ENCODE peak calls at places on chromosomes 4 and X, in four cellular contexts. One of them, this sample, is unnamed.
A peak's percentile ranks its signal among the peaks of the same experiment; 100 is the strongest.

GRCh38 chr4:150236626-150237025 is 158.4 kb downstream of the DCLK2 start:
- DNase-seq in OCI-LY7: no peak
- DNase-seq in fibroblast of the aortic adventitia: peak; percentile 42
- DNase-seq in AG04449: no peak
- DNase-seq in this sample: no peak

GRCh38 chrX:71111141-71111843 is at the start of gene IL2RG:
- DNase-seq in OCI-LY7: peak; percentile 84
- DNase-seq in fibroblast of the aortic adventitia: no peak
- DNase-seq in AG04449: no peak
- DNase-seq in this sample: no peak

GRCh38 chr4:42412251-42412650 is 15.0 kb downstream of the SHISA3 start:
- DNase-seq in OCI-LY7: no peak
- DNase-seq in fibroblast of the aortic adventitia: peak; percentile 98
- DNase-seq in AG04449: peak; percentile 21
- DNase-seq in this sample: peak; percentile 46

GRCh38 chr4:141807073-141807472 is 170.7 kb downstream of the IL15 start:
- DNase-seq in OCI-LY7: no peak
- DNase-seq in fibroblast of the aortic adventitia: peak; percentile 47
- DNase-seq in AG04449: no peak
- DNase-seq in this sample: peak; percentile 40

GRCh38 chr4:155855897-155856296 is 10.2 kb downstream of the ASIC5 start:
- DNase-seq in OCI-LY7: no peak
- DNase-seq in fibroblast of the aortic adventitia: no peak
- DNase-seq in AG04449: no peak
- DNase-seq in this sample: no peak

GRCh38 chr4:87934973-87935372 is 40.5 kb upstream of the SPP1 start:
- DNase-seq in OCI-LY7: no peak
- DNase-seq in fibroblast of the aortic adventitia: no peak
- DNase-seq in AG04449: no peak
- DNase-seq in this sample: no peak

GRCh38 chrX:150543230-150544155 is 24.9 kb upstream of the MTM1 start:
- DNase-seq in OCI-LY7: no peak
- DNase-seq in fibroblast of the aortic adventitia: no peak
- DNase-seq in AG04449: no peak
- DNase-seq in this sample: no peak

GRCh38 chr4:40327340-40327739 is 7.8 kb upstream of the CHRNA9 start:
- DNase-seq in OCI-LY7: no peak
- DNase-seq in fibroblast of the aortic adventitia: no peak
- DNase-seq in AG04449: no peak
- DNase-seq in this sample: no peak

GRCh38 chr4:89998350-89999098 is 103.9 kb downstream of the MMRN1 start:
- DNase-seq in OCI-LY7: no peak
- DNase-seq in fibroblast of the aortic adventitia: no peak
- DNase-seq in AG04449: no peak
- DNase-seq in this sample: no peak

GRCh38 chrX:42097491-42097890 is 174.1 kb upstream of the CASK start:
- DNase-seq in OCI-LY7: no peak
- DNase-seq in fibroblast of the aortic adventitia: no peak
- DNase-seq in AG04449: no peak
- DNase-seq in this sample: no peak

GRCh38 chrX:56783450-56783831 is 54.4 kb downstream of the NBDY start:
- DNase-seq in OCI-LY7: no peak
- DNase-seq in fibroblast of the aortic adventitia: peak; percentile 89
- DNase-seq in AG04449: no peak
- DNase-seq in this sample: no peak

GRCh38 chrX:19658030-19658429 is 142.7 kb upstream of the MAP3K15 start:
- DNase-seq in OCI-LY7: no peak
- DNase-seq in fibroblast of the aortic adventitia: no peak
- DNase-seq in AG04449: no peak
- DNase-seq in this sample: no peak

GRCh38 chr4:176306837-176307590 is 12.8 kb upstream of the SPCS3 start:
- DNase-seq in OCI-LY7: no peak
- DNase-seq in fibroblast of the aortic adventitia: no peak
- DNase-seq in AG04449: no peak
- DNase-seq in this sample: no peak

GRCh38 chr4:1216869-1217294 is 32.0 kb downstream of the CTBP1 start:
- DNase-seq in OCI-LY7: peak; percentile 81
- DNase-seq in fibroblast of the aortic adventitia: no peak
- DNase-seq in AG04449: no peak
- DNase-seq in this sample: no peak

GRCh38 chr4:88178633-88179231 is 20.3 kb upstream of the ABCG2 start:
- DNase-seq in OCI-LY7: no peak
- DNase-seq in fibroblast of the aortic adventitia: no peak
- DNase-seq in AG04449: no peak
- DNase-seq in this sample: no peak

GRCh38 chr4:25926473-25926872 is 12.5 kb downstream of the SMIM20 start:
- DNase-seq in OCI-LY7: peak; percentile 75
- DNase-seq in fibroblast of the aortic adventitia: no peak
- DNase-seq in AG04449: no peak
- DNase-seq in this sample: no peak

GRCh38 chr4:109199585-109199984 is 102.9 kb downstream of the COL25A1 start:
- DNase-seq in OCI-LY7: no peak
- DNase-seq in fibroblast of the aortic adventitia: no peak
- DNase-seq in AG04449: no peak
- DNase-seq in this sample: no peak

DNA sequence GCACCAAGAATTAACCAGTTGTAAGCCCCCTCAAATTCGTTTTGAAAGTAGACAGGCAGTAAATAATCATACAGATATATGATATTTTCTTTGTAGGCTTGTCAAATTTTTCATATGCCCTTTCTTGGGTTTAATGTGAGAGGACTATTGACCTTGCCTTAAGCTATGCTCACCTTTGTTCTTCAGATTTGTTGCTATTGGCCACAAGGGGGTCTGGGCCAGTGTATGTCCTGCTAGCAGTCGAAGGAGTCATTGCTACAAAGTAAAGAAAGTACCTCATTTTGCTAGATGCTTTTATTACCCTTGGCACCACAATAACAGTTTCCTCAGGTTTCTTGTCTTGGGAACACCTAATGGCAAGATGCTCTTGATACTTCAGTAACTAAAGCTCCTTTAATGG is 51.7 kb downstream of the IGSF1 start:
- DNase-seq in OCI-LY7: no peak
- DNase-seq in fibroblast of the aortic adventitia: no peak
- DNase-seq in AG04449: no peak
- DNase-seq in this sample: no peak
- TF ChIP-seq CTCF in OCI-LY7: no peak
- TF ChIP-seq CTCF in fibroblast of the aortic adventitia: no peak
- TF ChIP-seq CTCF in AG04449: no peak
- TF ChIP-seq CTCF in this sample: no peak

GRCh38 chr4:5365071-5366008 is 314.1 kb downstream of the STK32B start:
- DNase-seq in OCI-LY7: no peak
- DNase-seq in fibroblast of the aortic adventitia: peak; percentile 36
- DNase-seq in AG04449: peak; percentile 89
- DNase-seq in this sample: peak; percentile 2
- H3K4me3 ChIP-seq in OCI-LY7: no peak overlapping the region
- H3K4me3 ChIP-seq in fibroblast of the aortic adventitia: no peak overlapping the region
- H3K4me3 ChIP-seq in AG04449: no peak overlapping the region
- H3K4me3 ChIP-seq in this sample: no peak overlapping the region

DNA sequence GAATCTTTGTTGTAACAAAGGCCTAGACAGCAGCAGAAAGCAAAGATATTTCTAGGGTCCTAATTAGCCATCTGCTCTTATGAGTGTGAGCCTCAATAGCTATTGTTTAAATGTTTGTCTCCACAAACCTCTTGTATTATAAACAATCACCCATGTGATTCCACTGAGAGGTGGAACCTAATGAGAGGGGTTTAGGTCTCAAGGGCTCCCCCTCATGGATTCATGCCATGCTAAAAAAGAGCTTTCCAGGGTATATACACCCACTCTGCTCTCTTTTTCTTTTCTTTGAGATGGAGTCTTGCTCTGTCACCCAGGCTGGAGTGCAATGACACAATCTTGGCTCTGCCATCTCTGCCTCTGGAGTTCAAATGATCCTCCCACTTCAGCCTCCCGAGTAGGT is 42.1 kb downstream of the TRIM61 start:
- DNase-seq in OCI-LY7: peak; percentile 36
- DNase-seq in fibroblast of the aortic adventitia: no peak
- DNase-seq in AG04449: no peak
- DNase-seq in this sample: no peak
- TF ChIP-seq CTCF in OCI-LY7: peak; percentile 72
- TF ChIP-seq CTCF in fibroblast of the aortic adventitia: no peak
- TF ChIP-seq CTCF in AG04449: no peak
- TF ChIP-seq CTCF in this sample: no peak

DNA sequence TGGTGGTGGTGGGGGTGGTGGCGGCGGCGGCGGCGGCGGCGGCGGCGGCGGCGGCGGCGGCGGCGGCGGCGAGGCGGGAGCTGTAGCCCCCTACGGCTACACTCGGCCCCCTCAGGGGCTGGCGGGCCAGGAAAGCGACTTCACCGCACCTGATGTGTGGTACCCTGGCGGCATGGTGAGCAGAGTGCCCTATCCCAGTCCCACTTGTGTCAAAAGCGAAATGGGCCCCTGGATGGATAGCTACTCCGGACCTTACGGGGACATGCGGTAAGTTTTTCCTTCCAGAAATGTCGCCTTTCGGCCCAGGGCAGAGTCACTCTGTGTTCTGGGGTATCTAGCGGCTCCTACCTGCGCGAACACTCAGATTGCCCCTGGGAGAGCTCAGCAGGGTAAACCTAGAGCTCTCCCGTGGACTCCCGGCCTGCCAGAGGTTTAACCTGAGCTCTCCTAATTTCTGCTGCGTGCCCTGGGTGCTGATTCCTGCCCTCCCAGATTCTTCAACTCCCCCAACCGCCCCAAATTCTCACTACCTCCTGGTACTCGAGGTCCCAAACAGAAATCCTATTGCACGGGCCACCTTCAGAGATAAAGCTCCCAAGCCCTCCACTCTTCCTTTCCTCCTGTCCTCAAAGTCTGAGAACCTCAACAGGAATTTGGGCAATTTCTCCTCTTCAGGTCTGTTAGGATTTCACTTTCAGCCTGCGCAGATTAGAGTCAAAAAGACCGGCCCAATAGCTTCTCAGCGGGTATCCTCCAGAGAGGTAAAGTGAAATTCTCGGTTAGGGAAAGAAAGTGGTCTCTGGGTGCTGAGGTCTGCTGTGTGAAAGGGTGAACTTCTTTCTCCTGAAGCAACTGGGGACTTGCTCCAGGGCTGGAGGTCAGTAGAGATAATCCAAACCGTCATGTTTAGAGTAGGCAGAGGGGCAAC is 2.9 kb downstream of the AR start:
- DNase-seq in OCI-LY7: no peak
- DNase-seq in fibroblast of the aortic adventitia: peak; percentile 22
- DNase-seq in AG04449: no peak
- DNase-seq in this sample: peak; percentile 26
- H3K4me3 ChIP-seq in OCI-LY7: no peak overlapping the region
- H3K4me3 ChIP-seq in fibroblast of the aortic adventitia: peak overlapping the region; percentile 74
- H3K4me3 ChIP-seq in AG04449: peak overlapping the region; percentile 59
- H3K4me3 ChIP-seq in this sample: peak overlapping the region; percentile 78

GRCh38 chr4:154779362-154779947 is 1.6 kb upstream of the RBM46 start:
- DNase-seq in OCI-LY7: peak; percentile 1
- DNase-seq in fibroblast of the aortic adventitia: peak; percentile 73
- DNase-seq in AG04449: no peak
- DNase-seq in this sample: peak; percentile 5
- TF ChIP-seq CTCF in OCI-LY7: peak; percentile 66
- TF ChIP-seq CTCF in fibroblast of the aortic adventitia: peak; percentile 76
- TF ChIP-seq CTCF in AG04449: peak; percentile 39
- TF ChIP-seq CTCF in this sample: peak; percentile 58

GRCh38 chr4:38760915-38761314 is 21.9 kb downstream of the TLR10 start:
- DNase-seq in OCI-LY7: peak; percentile 83
- DNase-seq in fibroblast of the aortic adventitia: no peak
- DNase-seq in AG04449: no peak
- DNase-seq in this sample: no peak

GRCh38 chr4:38757945-38758344 is 24.8 kb downstream of the TLR10 start:
- DNase-seq in OCI-LY7: peak; percentile 67
- DNase-seq in fibroblast of the aortic adventitia: no peak
- DNase-seq in AG04449: no peak
- DNase-seq in this sample: no peak

GRCh38 chr4:38759077-38759789 is 23.6 kb downstream of the TLR10 start:
- DNase-seq in OCI-LY7: peak; percentile 83
- DNase-seq in fibroblast of the aortic adventitia: peak; percentile 79
- DNase-seq in AG04449: no peak
- DNase-seq in this sample: peak; percentile 90

GRCh38 chr4:38762560-38762959 is 20.2 kb downstream of the TLR10 start:
- DNase-seq in OCI-LY7: peak; percentile 92
- DNase-seq in fibroblast of the aortic adventitia: no peak
- DNase-seq in AG04449: no peak
- DNase-seq in this sample: no peak

GRCh38 chr4:38759790-38760122 is 23.0 kb downstream of the TLR10 start:
- DNase-seq in OCI-LY7: no peak
- DNase-seq in fibroblast of the aortic adventitia: no peak
- DNase-seq in AG04449: no peak
- DNase-seq in this sample: no peak
- H3K4me3 ChIP-seq in OCI-LY7: peak overlapping the region; percentile 55
- H3K4me3 ChIP-seq in fibroblast of the aortic adventitia: no peak overlapping the region
- H3K4me3 ChIP-seq in AG04449: no peak overlapping the region
- H3K4me3 ChIP-seq in this sample: no peak overlapping the region

DNA sequence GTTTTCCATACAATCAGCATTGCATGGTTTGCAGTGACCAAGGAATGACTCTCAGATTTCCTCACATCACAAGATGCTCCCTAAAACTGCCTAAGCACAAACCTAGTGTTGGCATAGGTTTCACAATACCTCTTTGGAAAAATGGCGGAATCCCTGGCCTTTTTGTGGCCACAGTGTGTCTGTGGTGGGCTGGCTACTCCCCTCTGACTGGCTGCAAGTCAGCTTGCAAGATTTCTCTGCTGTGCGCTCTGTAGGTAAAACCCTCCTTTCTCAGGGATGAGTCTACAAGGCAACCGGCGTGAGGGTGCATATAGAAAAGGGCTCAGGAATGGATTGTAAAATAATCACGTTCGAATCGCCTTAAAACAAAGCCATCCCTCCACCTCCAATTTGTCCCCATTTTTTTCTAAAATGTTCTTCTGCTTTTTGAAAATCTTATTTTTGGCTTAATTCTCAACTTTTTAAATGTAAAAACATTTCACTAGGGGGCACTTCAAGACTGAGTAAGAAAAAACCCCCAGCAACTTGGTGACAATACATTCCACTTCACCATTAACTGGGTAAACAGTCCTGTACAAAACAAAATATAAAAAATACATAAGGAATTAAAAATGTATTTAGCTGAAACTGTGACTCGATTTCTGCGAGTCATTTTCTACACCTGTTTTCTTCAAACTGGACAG is 235.6 kb downstream of the STIM2 start:
- DNase-seq in OCI-LY7: no peak
- DNase-seq in fibroblast of the aortic adventitia: peak; percentile 7
- DNase-seq in AG04449: no peak
- DNase-seq in this sample: peak; percentile 20
- TF ChIP-seq CTCF in OCI-LY7: peak; percentile 51
- TF ChIP-seq CTCF in fibroblast of the aortic adventitia: no peak
- TF ChIP-seq CTCF in AG04449: no peak
- TF ChIP-seq CTCF in this sample: no peak

GRCh38 chrX:45404206-45404605 is 203.5 kb upstream of the DIPK2B start:
- DNase-seq in OCI-LY7: no peak
- DNase-seq in fibroblast of the aortic adventitia: no peak
- DNase-seq in AG04449: no peak
- DNase-seq in this sample: no peak

GRCh38 chrX:45401923-45402322 is 201.2 kb upstream of the DIPK2B start:
- DNase-seq in OCI-LY7: no peak
- DNase-seq in fibroblast of the aortic adventitia: no peak
- DNase-seq in AG04449: no peak
- DNase-seq in this sample: no peak

GRCh38 chrX:45400380-45400779 is 199.7 kb upstream of the DIPK2B start:
- DNase-seq in OCI-LY7: no peak
- DNase-seq in fibroblast of the aortic adventitia: peak; percentile 78
- DNase-seq in AG04449: no peak
- DNase-seq in this sample: peak; percentile 29
- H3K4me3 ChIP-seq in OCI-LY7: no peak overlapping the region
- H3K4me3 ChIP-seq in fibroblast of the aortic adventitia: no peak overlapping the region
- H3K4me3 ChIP-seq in AG04449: no peak overlapping the region
- H3K4me3 ChIP-seq in this sample: no peak overlapping the region

This sample was measured in foreskin fibroblast.